ENCODE peak calls at places on chromosomes 13 and 19, in six cellular contexts. M, D, V, I, N and U are unnamed samples.

GRCh38 chr19:51398096-51398704 is 7.8 kb upstream of the C19orf84 start:
- DNase-seq in M (no peak), D (peak), V (no peak), I (no peak), N (no peak), U (peak)

GRCh38 chr19:33064778-33065550 is at the start of gene RHPN2:
- DNase-seq in M (peak), D (peak), V (peak), I (no peak), N (no peak), U (peak)

GRCh38 chr13:48446454-48446853 is 33.5 kb upstream of the LPAR6 start:
- DNase-seq in M (no peak), D (no peak), V (peak), I (peak), N (no peak), U (peak)

GRCh38 chr13:76522083-76522755 is 364.0 kb downstream of the KCTD12 start:
- DNase-seq in M (no peak), D (peak), V (no peak), I (no peak), N (peak), U (no peak)

GRCh38 chr13:93169980-93170379 is 56.6 kb upstream of the GPC6 start:
- DNase-seq in M (no peak), D (no peak), V (peak), I (peak), N (no peak), U (peak)

GRCh38 chr19:9945319-9945966 is 9.1 kb upstream of the OLFM2 start:
- DNase-seq in M (peak), D (no peak), V (peak), I (peak), N (no peak), U (peak)

GRCh38 chr19:47344425-47344824 is 4.7 kb upstream of the DHX34 start:
- DNase-seq in M (no peak), D (no peak), V (no peak), I (no peak), N (no peak), U (no peak)

GRCh38 chr19:31269425-31270127 is 79.7 kb downstream of the TSHZ3 start:
- DNase-seq in M (no peak), D (no peak), V (no peak), I (no peak), N (no peak), U (no peak)

GRCh38 chr19:4831351-4832340 is at the start of gene TICAM1:
- DNase-seq in M (peak), D (peak), V (peak), I (no peak), N (no peak), U (peak)

GRCh38 chr13:36858285-36858684 is 39.3 kb downstream of the RFXAP start:
- DNase-seq in M (no peak), D (peak), V (peak), I (no peak), N (no peak), U (peak)

GRCh38 chr13:31765441-31765840 is 26.1 kb downstream of the RXFP2 start:
- DNase-seq in M (no peak), D (no peak), V (peak), I (no peak), N (no peak), U (peak)

GRCh38 chr19:3506384-3507340 is 551 bp downstream of the FZR1 start:
- DNase-seq in M (no peak), D (no peak), V (peak), I (no peak), N (no peak), U (peak)

GRCh38 chr19:55406869-55407624 is 541 bp downstream of the UBE2S start:
- DNase-seq in M (no peak), D (no peak), V (peak), I (no peak), N (no peak), U (peak)

GRCh38 chr13:65401315-65401714 is 1828.8 kb downstream of the PCDH9 start:
- DNase-seq in M (no peak), D (no peak), V (no peak), I (no peak), N (no peak), U (no peak)

GRCh38 chr19:46955114-46955812 is 64.4 kb upstream of the NPAS1 start:
- DNase-seq in M (no peak), D (no peak), V (no peak), I (no peak), N (no peak), U (no peak)

GRCh38 chr19:33125929-33126388 is 6.0 kb upstream of the WDR88 start:
- DNase-seq in M (peak), D (peak), V (peak), I (peak), N (peak), U (peak)

GRCh38 chr13:29059837-29060236 is 239.7 kb downstream of the MTUS2 start:
- DNase-seq in M (no peak), D (no peak), V (no peak), I (no peak), N (peak), U (no peak)

GRCh38 chr13:97858161-97858560 is 95.3 kb upstream of the IPO5 start:
- DNase-seq in M (no peak), D (no peak), V (no peak), I (no peak), N (no peak), U (no peak)

GRCh38 chr13:103004790-103005307 is 61.4 kb downstream of the SLC10A2 start:
- DNase-seq in M (no peak), D (no peak), V (no peak), I (no peak), N (no peak), U (no peak)

GRCh38 chr13:94195715-94196114 is 283.8 kb downstream of the DCT start:
- DNase-seq in M (no peak), D (no peak), V (peak), I (peak), N (no peak), U (peak)

GRCh38 chr13:27419333-27419732 is 5.1 kb upstream of the GTF3A start:
- DNase-seq in M (no peak), D (no peak), V (peak), I (no peak), N (no peak), U (no peak)

GRCh38 chr13:79966039-79966438 is 374.9 kb downstream of the SPRY2 start:
- DNase-seq in M (no peak), D (no peak), V (no peak), I (no peak), N (no peak), U (no peak)

GRCh38 chr13:101211261-101211660 is 205.0 kb downstream of the NALCN start:
- DNase-seq in M (no peak), D (no peak), V (peak), I (peak), N (no peak), U (peak)

GRCh38 chr13:112055032-112055416 is 11.9 kb upstream of the SOX1 start:
- DNase-seq in M (no peak), D (no peak), V (no peak), I (no peak), N (no peak), U (no peak)

GRCh38 chr13:66560189-66560588 is 669.9 kb downstream of the PCDH9 start:
- DNase-seq in M (no peak), D (no peak), V (no peak), I (no peak), N (no peak), U (no peak)

GRCh38 chr13:113535381-113535781 is 44.9 kb upstream of the DCUN1D2 start:
- DNase-seq in M (no peak), D (no peak), V (no peak), I (no peak), N (no peak), U (no peak)

GRCh38 chr19:13334801-13335481 is 171.3 kb downstream of the CACNA1A start:
- DNase-seq in M (no peak), D (no peak), V (no peak), I (no peak), N (no peak), U (no peak)

GRCh38 chr19:43700368-43701015 is 15.4 kb upstream of the IRGC start:
- DNase-seq in M (peak), D (no peak), V (peak), I (peak), N (no peak), U (no peak)

GRCh38 chr13:102799544-102800144 is 725 bp downstream of the BIVM start:
- DNase-seq in M (peak), D (peak), V (peak), I (no peak), N (no peak), U (peak)

GRCh38 chr13:113656015-113656588 is 1.9 kb downstream of the ATP4B start:
- DNase-seq in M (no peak), D (no peak), V (no peak), I (no peak), N (no peak), U (no peak)

GRCh38 chr13:27825153-27825552 is 32.9 kb downstream of the GSX1 start:
- DNase-seq in M (no peak), D (no peak), V (no peak), I (no peak), N (no peak), U (no peak)

GRCh38 chr19:51367565-51368365 is 1.0 kb downstream of the CLDND2 start:
- DNase-seq in M (peak), D (peak), V (peak), I (peak), N (no peak), U (peak)

GRCh38 chr13:40221460-40222201 is 444.8 kb downstream of the FOXO1 start:
- DNase-seq in M (no peak), D (no peak), V (no peak), I (peak), N (no peak), U (no peak)

GRCh38 chr13:89550842-89551422 is 1796.6 kb upstream of the MIR17HG start:
- DNase-seq in M (no peak), D (peak), V (no peak), I (peak), N (no peak), U (no peak)

GRCh38 chr19:51143486-51143885 is 1.4 kb downstream of the SIGLEC7 start:
- DNase-seq in M (no peak), D (no peak), V (no peak), I (no peak), N (no peak), U (no peak)

GRCh38 chr13:97254809-97255208 is 32.7 kb downstream of the MBNL2 start:
- DNase-seq in M (no peak), D (peak), V (no peak), I (peak), N (no peak), U (no peak)

GRCh38 chr19:47582320-47582909 is 9.5 kb upstream of the ZNF541 start:
- DNase-seq in M (no peak), D (no peak), V (peak), I (peak), N (no peak), U (peak)

GRCh38 chr13:78875792-78876580 is 217.0 kb upstream of the OBI1 start:
- DNase-seq in M (no peak), D (no peak), V (no peak), I (no peak), N (no peak), U (no peak)